ENCODE peak calls at places on chromosomes 1 and 21, in six cellular contexts. One of them, this sample, is unnamed.

GRCh38 chr21:32917392-32918135 is 108.2 kb upstream of the OLIG2 start:
- DNase-seq in uterus: no peak
- DNase-seq in ovary: no peak
- DNase-seq in heart left ventricle: no peak
- DNase-seq in aorta: peak
- DNase-seq in left ventricle myocardium inferior: peak
- DNase-seq in this sample: no peak

GRCh38 chr1:53046930-53047329 is 15.1 kb upstream of the PODN start:
- DNase-seq in uterus: no peak
- DNase-seq in ovary: peak
- DNase-seq in heart left ventricle: no peak
- DNase-seq in aorta: peak
- DNase-seq in left ventricle myocardium inferior: peak
- DNase-seq in this sample: no peak

GRCh38 chr21:15601390-15601789 is 128.4 kb upstream of the USP25 start:
- DNase-seq in uterus: no peak
- DNase-seq in ovary: no peak
- DNase-seq in heart left ventricle: no peak
- DNase-seq in aorta: no peak
- DNase-seq in left ventricle myocardium inferior: no peak
- DNase-seq in this sample: no peak

GRCh38 chr1:10771789-10772188 is 24.7 kb downstream of the CASZ1 start:
- DNase-seq in uterus: no peak
- DNase-seq in ovary: no peak
- DNase-seq in heart left ventricle: peak
- DNase-seq in aorta: no peak
- DNase-seq in left ventricle myocardium inferior: no peak
- DNase-seq in this sample: no peak

GRCh38 chr1:205199090-205199930 is 12.2 kb downstream of the DSTYK start:
- DNase-seq in uterus: no peak
- DNase-seq in ovary: no peak
- DNase-seq in heart left ventricle: no peak
- DNase-seq in aorta: no peak
- DNase-seq in left ventricle myocardium inferior: no peak
- DNase-seq in this sample: no peak

GRCh38 chr1:116352349-116352813 is 20.7 kb upstream of the ATP1A1 start:
- DNase-seq in uterus: no peak
- DNase-seq in ovary: no peak
- DNase-seq in heart left ventricle: no peak
- DNase-seq in aorta: no peak
- DNase-seq in left ventricle myocardium inferior: no peak
- DNase-seq in this sample: no peak

GRCh38 chr1:168709896-168710305 is 19.1 kb downstream of the DPT start:
- DNase-seq in uterus: no peak
- DNase-seq in ovary: no peak
- DNase-seq in heart left ventricle: no peak
- DNase-seq in aorta: no peak
- DNase-seq in left ventricle myocardium inferior: no peak
- DNase-seq in this sample: no peak

GRCh38 chr1:163427336-163427735 is 105.6 kb downstream of the NUF2 start:
- DNase-seq in uterus: no peak
- DNase-seq in ovary: no peak
- DNase-seq in heart left ventricle: no peak
- DNase-seq in aorta: no peak
- DNase-seq in left ventricle myocardium inferior: no peak
- DNase-seq in this sample: no peak

GRCh38 chr21:31630062-31630711 is 29.3 kb upstream of the SOD1 start:
- DNase-seq in uterus: peak
- DNase-seq in ovary: peak
- DNase-seq in heart left ventricle: no peak
- DNase-seq in aorta: peak
- DNase-seq in left ventricle myocardium inferior: no peak
- DNase-seq in this sample: no peak

GRCh38 chr1:64519921-64520320 is 50.0 kb downstream of the CACHD1 start:
- DNase-seq in uterus: no peak
- DNase-seq in ovary: no peak
- DNase-seq in heart left ventricle: peak
- DNase-seq in aorta: no peak
- DNase-seq in left ventricle myocardium inferior: no peak
- DNase-seq in this sample: no peak

GRCh38 chr1:24751833-24752232 is 6.6 kb downstream of the CLIC4 start:
- DNase-seq in uterus: no peak
- DNase-seq in ovary: no peak
- DNase-seq in heart left ventricle: no peak
- DNase-seq in aorta: no peak
- DNase-seq in left ventricle myocardium inferior: no peak
- DNase-seq in this sample: no peak

GRCh38 chr1:179048339-179049124 is 22.8 kb downstream of the FAM20B start:
- DNase-seq in uterus: no peak
- DNase-seq in ovary: no peak
- DNase-seq in heart left ventricle: no peak
- DNase-seq in aorta: no peak
- DNase-seq in left ventricle myocardium inferior: no peak
- DNase-seq in this sample: no peak

GRCh38 chr1:62084304-62084905 is 110.2 kb upstream of the L1TD1 start:
- DNase-seq in uterus: no peak
- DNase-seq in ovary: no peak
- DNase-seq in heart left ventricle: peak
- DNase-seq in aorta: no peak
- DNase-seq in left ventricle myocardium inferior: no peak
- DNase-seq in this sample: no peak

GRCh38 chr21:15986277-15986676 is 256.5 kb downstream of the USP25 start:
- DNase-seq in uterus: no peak
- DNase-seq in ovary: no peak
- DNase-seq in heart left ventricle: no peak
- DNase-seq in aorta: no peak
- DNase-seq in left ventricle myocardium inferior: no peak
- DNase-seq in this sample: no peak

GRCh38 chr21:42677339-42678117 is 24.1 kb downstream of the PDE9A start:
- DNase-seq in uterus: no peak
- DNase-seq in ovary: no peak
- DNase-seq in heart left ventricle: no peak
- DNase-seq in aorta: peak
- DNase-seq in left ventricle myocardium inferior: no peak
- DNase-seq in this sample: no peak

GRCh38 chr1:50492142-50492541 is 68.9 kb upstream of the DMRTA2 start:
- DNase-seq in uterus: no peak
- DNase-seq in ovary: no peak
- DNase-seq in heart left ventricle: no peak
- DNase-seq in aorta: no peak
- DNase-seq in left ventricle myocardium inferior: no peak
- DNase-seq in this sample: no peak

GRCh38 chr1:197180252-197180878 is 33.9 kb upstream of the ASPM start:
- DNase-seq in uterus: no peak
- DNase-seq in ovary: no peak
- DNase-seq in heart left ventricle: no peak
- DNase-seq in aorta: no peak
- DNase-seq in left ventricle myocardium inferior: no peak
- DNase-seq in this sample: no peak

GRCh38 chr1:183165456-183165855 is 20.6 kb upstream of the LAMC2 start:
- DNase-seq in uterus: no peak
- DNase-seq in ovary: no peak
- DNase-seq in heart left ventricle: no peak
- DNase-seq in aorta: no peak
- DNase-seq in left ventricle myocardium inferior: no peak
- DNase-seq in this sample: no peak

GRCh38 chr1:25809283-25809926 is 9.4 kb downstream of the SELENON start:
- DNase-seq in uterus: no peak
- DNase-seq in ovary: no peak
- DNase-seq in heart left ventricle: no peak
- DNase-seq in aorta: no peak
- DNase-seq in left ventricle myocardium inferior: no peak
- DNase-seq in this sample: no peak

GRCh38 chr21:44930543-44930981 is 9.3 kb upstream of the SLX9 start:
- DNase-seq in uterus: no peak
- DNase-seq in ovary: peak
- DNase-seq in heart left ventricle: no peak
- DNase-seq in aorta: peak
- DNase-seq in left ventricle myocardium inferior: peak
- DNase-seq in this sample: peak

GRCh38 chr1:55443175-55443933 is 228.2 kb upstream of the USP24 start:
- DNase-seq in uterus: peak
- DNase-seq in ovary: peak
- DNase-seq in heart left ventricle: peak
- DNase-seq in aorta: peak
- DNase-seq in left ventricle myocardium inferior: peak
- DNase-seq in this sample: peak

GRCh38 chr1:38005195-38006007 is at the start of gene FHL3:
- DNase-seq in uterus: peak
- DNase-seq in ovary: peak
- DNase-seq in heart left ventricle: peak
- DNase-seq in aorta: peak
- DNase-seq in left ventricle myocardium inferior: peak
- DNase-seq in this sample: no peak

GRCh38 chr1:94122201-94122970 is 1.4 kb upstream of the ABCA4 start:
- DNase-seq in uterus: no peak
- DNase-seq in ovary: no peak
- DNase-seq in heart left ventricle: no peak
- DNase-seq in aorta: no peak
- DNase-seq in left ventricle myocardium inferior: no peak
- DNase-seq in this sample: no peak

GRCh38 chr1:21706151-21706835 is 37.1 kb upstream of the RAP1GAP start:
- DNase-seq in uterus: no peak
- DNase-seq in ovary: no peak
- DNase-seq in heart left ventricle: no peak
- DNase-seq in aorta: no peak
- DNase-seq in left ventricle myocardium inferior: no peak
- DNase-seq in this sample: no peak

GRCh38 chr1:197771904-197772561 is 3.2 kb downstream of the DENND1B start:
- DNase-seq in uterus: no peak
- DNase-seq in ovary: no peak
- DNase-seq in heart left ventricle: no peak
- DNase-seq in aorta: no peak
- DNase-seq in left ventricle myocardium inferior: no peak
- DNase-seq in this sample: no peak

GRCh38 chr1:94924967-94925366 is 1.9 kb downstream of the CNN3 start:
- DNase-seq in uterus: no peak
- DNase-seq in ovary: no peak
- DNase-seq in heart left ventricle: no peak
- DNase-seq in aorta: no peak
- DNase-seq in left ventricle myocardium inferior: no peak
- DNase-seq in this sample: no peak

GRCh38 chr1:109151146-109151545 is 37.2 kb downstream of the ELAPOR1 start:
- DNase-seq in uterus: no peak
- DNase-seq in ovary: no peak
- DNase-seq in heart left ventricle: peak
- DNase-seq in aorta: no peak
- DNase-seq in left ventricle myocardium inferior: peak
- DNase-seq in this sample: peak

GRCh38 chr1:232880354-232880753 is 70.1 kb upstream of the NTPCR start:
- DNase-seq in uterus: no peak
- DNase-seq in ovary: no peak
- DNase-seq in heart left ventricle: no peak
- DNase-seq in aorta: no peak
- DNase-seq in left ventricle myocardium inferior: no peak
- DNase-seq in this sample: peak

GRCh38 chr1:211788626-211789025 is 41.9 kb downstream of the LPGAT1 start:
- DNase-seq in uterus: no peak
- DNase-seq in ovary: no peak
- DNase-seq in heart left ventricle: no peak
- DNase-seq in aorta: no peak
- DNase-seq in left ventricle myocardium inferior: no peak
- DNase-seq in this sample: no peak

GRCh38 chr1:44812822-44813543 is 4.7 kb downstream of the BTBD19 start:
- DNase-seq in uterus: peak
- DNase-seq in ovary: peak
- DNase-seq in heart left ventricle: no peak
- DNase-seq in aorta: peak
- DNase-seq in left ventricle myocardium inferior: peak
- DNase-seq in this sample: no peak

GRCh38 chr1:24992124-24992760 is 62.2 kb upstream of the RUNX3 start:
- DNase-seq in uterus: no peak
- DNase-seq in ovary: no peak
- DNase-seq in heart left ventricle: no peak
- DNase-seq in aorta: no peak
- DNase-seq in left ventricle myocardium inferior: no peak
- DNase-seq in this sample: no peak

GRCh38 chr1:167310732-167311131 is 90.0 kb downstream of the POU2F1 start:
- DNase-seq in uterus: no peak
- DNase-seq in ovary: no peak
- DNase-seq in heart left ventricle: no peak
- DNase-seq in aorta: no peak
- DNase-seq in left ventricle myocardium inferior: no peak
- DNase-seq in this sample: no peak
- H3K27ac ChIP-seq in uterus: no peak
- H3K27ac ChIP-seq in ovary: no peak
- H3K27ac ChIP-seq in heart left ventricle: no peak
- H3K27ac ChIP-seq in aorta: no peak
- H3K27ac ChIP-seq in left ventricle myocardium inferior: no peak
- H3K27ac ChIP-seq in this sample: no peak

DNA sequence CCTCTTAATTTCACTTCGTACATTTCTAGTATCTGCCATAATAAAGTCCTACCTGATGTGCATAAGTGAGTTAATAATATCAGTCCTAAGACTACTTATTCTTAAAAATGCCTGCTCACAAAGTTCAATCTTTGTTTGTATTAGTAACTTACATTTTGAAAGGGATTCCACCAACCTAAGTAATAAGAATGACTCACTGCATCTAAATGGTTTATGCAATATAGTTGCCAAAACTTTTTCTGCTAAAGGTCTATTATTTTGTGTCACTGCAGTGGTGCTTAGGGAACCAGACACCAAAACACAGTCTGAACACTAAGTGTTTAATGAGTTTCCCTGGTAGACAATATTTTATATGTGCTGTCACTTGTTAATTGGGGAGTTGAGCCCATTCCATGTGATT is 1.8 kb downstream of the ZNF669 start:
- DNase-seq in uterus: no peak
- DNase-seq in ovary: no peak
- DNase-seq in heart left ventricle: no peak
- DNase-seq in aorta: no peak
- DNase-seq in left ventricle myocardium inferior: no peak
- DNase-seq in this sample: no peak
- H3K4me3 ChIP-seq in uterus: no peak
- H3K4me3 ChIP-seq in ovary: no peak
- H3K4me3 ChIP-seq in heart left ventricle: no peak
- H3K4me3 ChIP-seq in aorta: no peak
- H3K4me3 ChIP-seq in left ventricle myocardium inferior: no peak
- H3K4me3 ChIP-seq in this sample: no peak

DNA sequence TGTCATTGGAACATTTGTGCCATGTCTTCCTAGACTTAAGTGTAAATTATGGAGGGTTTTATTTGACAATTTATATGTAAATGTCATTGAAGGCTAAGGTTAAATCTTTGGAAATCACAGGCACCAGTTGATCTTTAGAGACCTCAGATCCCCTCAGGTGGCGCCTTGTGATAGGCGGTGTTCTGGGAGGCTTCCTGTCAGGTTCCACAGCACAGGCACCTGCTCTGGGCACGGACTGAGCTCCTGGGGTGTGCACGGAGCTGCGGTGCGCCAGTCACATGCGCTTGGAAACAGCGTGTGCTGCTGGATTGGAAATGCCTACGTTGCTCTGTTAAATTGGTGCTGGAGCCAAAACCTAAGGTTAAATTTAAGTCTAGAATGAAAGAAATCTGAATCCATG is 12.1 kb downstream of the CD46 start:
- DNase-seq in uterus: no peak
- DNase-seq in ovary: no peak
- DNase-seq in heart left ventricle: no peak
- DNase-seq in aorta: no peak
- DNase-seq in left ventricle myocardium inferior: no peak
- DNase-seq in this sample: no peak
- H3K27ac ChIP-seq in uterus: no peak
- H3K27ac ChIP-seq in ovary: no peak
- H3K27ac ChIP-seq in heart left ventricle: no peak
- H3K27ac ChIP-seq in aorta: no peak
- H3K27ac ChIP-seq in left ventricle myocardium inferior: no peak
- H3K27ac ChIP-seq in this sample: no peak

GRCh38 chr1:77757616-77758015 is 2.0 kb downstream of the USP33 start:
- DNase-seq in uterus: no peak
- DNase-seq in ovary: no peak
- DNase-seq in heart left ventricle: no peak
- DNase-seq in aorta: no peak
- DNase-seq in left ventricle myocardium inferior: no peak
- DNase-seq in this sample: no peak
- H3K4me3 ChIP-seq in uterus: no peak
- H3K4me3 ChIP-seq in ovary: no peak
- H3K4me3 ChIP-seq in heart left ventricle: no peak
- H3K4me3 ChIP-seq in aorta: no peak
- H3K4me3 ChIP-seq in left ventricle myocardium inferior: peak
- H3K4me3 ChIP-seq in this sample: no peak

This sample was measured in colonic mucosa.